ENCODE peak calls at places on chromosomes 4 and X, in nine cellular contexts. Y, X, K, C, D, R, B, Z and E are unnamed samples.

GRCh38 chrX:107102980-107103379 is 15.6 kb downstream of the RBM41 start:
- DNase-seq in R (no peak), B (no peak), Z (peak; percentile 25), C (peak; percentile 0), X (peak; percentile 33), K (peak; percentile 26), Y (no peak), D (no peak), E (peak; percentile 21)

GRCh38 chrX:67328496-67328895 is 215.3 kb upstream of the AR start:
- DNase-seq in Y (no peak), R (no peak), B (no peak), X (no peak), K (no peak), C (no peak), D (no peak), Z (no peak), E (no peak)

GRCh38 chrX:39678914-39679313 is 418.8 kb downstream of the BCOR start:
- DNase-seq in K (no peak), X (no peak), D (no peak), C (no peak), B (no peak), Y (no peak), R (no peak), Z (no peak), E (no peak)

GRCh38 chr4:20313237-20314030 is 61.7 kb downstream of the SLIT2 start:
- DNase-seq in D (no peak), X (peak; percentile 47), K (no peak), B (no peak), C (no peak), Y (no peak), Z (no peak), R (no peak), E (peak; percentile 51)

GRCh38 chr4:74112399-74113090 is 13.6 kb upstream of the CXCL2 start:
- DNase-seq in Y (no peak), K (peak; percentile 65), Z (peak; percentile 41), R (no peak), D (no peak), X (peak; percentile 68), B (no peak), C (peak; percentile 25), E (peak; percentile 17)

GRCh38 chr4:152390216-152390615 is 145.7 kb downstream of the FBXW7 start:
- DNase-seq in D (no peak), Z (no peak), K (no peak), B (no peak), C (no peak), X (no peak), R (no peak), Y (no peak), E (no peak)

GRCh38 chr4:87707279-87707918 is 57.3 kb downstream of the DMP1 start:
- DNase-seq in C (no peak), R (no peak), Y (no peak), D (no peak), B (no peak), K (no peak), X (no peak), Z (no peak), E (no peak)

GRCh38 chr4:76589402-76589801 is 154.4 kb downstream of the SHROOM3 start:
- DNase-seq in Y (no peak), D (no peak), X (peak; percentile 65), R (no peak), C (peak; percentile 68), K (peak; percentile 65), B (no peak), Z (no peak), E (peak; percentile 51)

GRCh38 chr4:105147226-105148151 is 813 bp downstream of the TET2 start:
- DNase-seq in Y (no peak), D (no peak), Z (peak; percentile 34), B (no peak), X (peak; percentile 54), R (no peak), K (peak; percentile 60), C (peak; percentile 37), E (peak; percentile 50)

GRCh38 chr4:139555705-139556070 is 331 bp downstream of the SETD7 start:
- DNase-seq in D (no peak), B (no peak), X (no peak), Y (peak; percentile 14), C (no peak), R (peak; percentile 14), K (peak; percentile 72), Z (no peak), E (peak; percentile 52)

GRCh38 chr4:2257361-2258001 is 4.4 kb downstream of the MXD4 start:
- DNase-seq in X (no peak), B (no peak), K (no peak), Y (no peak), D (no peak), R (no peak), Z (no peak), C (no peak), E (no peak)

GRCh38 chr4:24704152-24704551 is 91.2 kb upstream of the SOD3 start:
- DNase-seq in Y (no peak), C (no peak), D (no peak), R (no peak), Z (no peak), B (no peak), K (no peak), X (no peak), E (no peak)

GRCh38 chrX:32987139-32987538 is 224.2 kb downstream of the DMD start:
- DNase-seq in K (no peak), C (no peak), R (no peak), Y (no peak), B (no peak), Z (no peak), D (no peak), X (no peak), E (no peak)

GRCh38 chr4:99403380-99404194 is 31.6 kb downstream of the ADH7 start:
- DNase-seq in X (peak; percentile 87), Y (no peak), Z (peak; percentile 61), D (no peak), B (no peak), K (peak; percentile 73), R (no peak), C (no peak), E (peak; percentile 54)

GRCh38 chr4:123398803-123399637 is 2.4 kb downstream of the SPRY1 start:
- DNase-seq in R (peak; percentile 30), B (no peak), C (peak; percentile 56), Z (peak; percentile 75), X (peak; percentile 90), D (no peak), Y (peak; percentile 26), K (peak; percentile 81), E (peak; percentile 87)

GRCh38 chrX:68693481-68694410 is 46.3 kb downstream of the STARD8 start:
- DNase-seq in B (no peak), Y (no peak), Z (peak; percentile 50), C (peak; percentile 79), K (peak; percentile 62), X (peak; percentile 31), R (no peak), D (no peak), E (peak; percentile 65)

GRCh38 chrX:29661290-29661689 is 554.1 kb upstream of the MAGEB2 start:
- DNase-seq in R (no peak), K (peak; percentile 47), B (no peak), C (peak; percentile 24), X (peak; percentile 58), D (no peak), Y (no peak), Z (peak; percentile 37), E (peak; percentile 53)

GRCh38 chr4:185874516-185875230 is 62.7 kb upstream of the SORBS2 start:
- DNase-seq in R (no peak), B (no peak), X (peak; percentile 77), Y (no peak), D (no peak), C (peak; percentile 44), K (peak; percentile 44), Z (peak; percentile 68), E (peak; percentile 64)

GRCh38 chrX:12223650-12224049 is 85.4 kb downstream of the FRMPD4 start:
- DNase-seq in D (no peak), K (peak; percentile 41), Y (no peak), C (peak; percentile 70), R (no peak), B (no peak), X (no peak), Z (peak; percentile 72), E (no peak)

GRCh38 chr4:4426511-4427477 is 39.9 kb downstream of the NSG1 start:
- DNase-seq in R (no peak), X (peak; percentile 40), K (no peak), Z (no peak), D (no peak), Y (no peak), C (no peak), B (no peak), E (no peak)